ENCODE peak calls at places on chromosomes 6 and 20, in six cellular contexts. U, Y, W, X, C and I are unnamed samples.

GRCh38 chr6:38025431-38025830 is 205.9 kb downstream of the ZFAND3 start:
- DNase-seq in X (no peak), Y (no peak), U (no peak), C (no peak), W (no peak), I (no peak)

GRCh38 chr20:23419995-23420901 is 1.0 kb downstream of the NAPB start:
- DNase-seq in X (peak), W (no peak), U (peak), C (no peak), Y (peak), I (no peak)

GRCh38 chr20:50366270-50367103 is 143.7 kb upstream of the PTPN1 start:
- DNase-seq in C (no peak), X (no peak), W (no peak), U (peak), Y (no peak), I (no peak)

GRCh38 chr20:34468956-34469355 is 47.3 kb upstream of the DYNLRB1 start:
- DNase-seq in X (no peak), W (no peak), C (no peak), U (no peak), Y (no peak), I (no peak)

GRCh38 chr6:136609878-136610706 is 59.9 kb upstream of the MAP7 start:
- DNase-seq in X (peak), Y (peak), U (peak), W (peak), C (no peak), I (peak)

GRCh38 chr6:19918436-19918835 is 81.3 kb downstream of the ID4 start:
- DNase-seq in Y (no peak), W (no peak), C (no peak), U (no peak), X (no peak), I (no peak)

GRCh38 chr20:25686081-25687077 is 10.3 kb downstream of the ZNF337 start:
- DNase-seq in Y (no peak), W (no peak), X (peak), U (no peak), C (no peak), I (no peak)

GRCh38 chr6:18464176-18464575 is 77.0 kb downstream of the RNF144B start:
- DNase-seq in X (no peak), U (no peak), W (no peak), C (no peak), Y (no peak), I (no peak)

GRCh38 chr6:111207141-111207858 is 120.0 kb downstream of the SLC16A10 start:
- DNase-seq in U (no peak), W (no peak), C (no peak), X (no peak), Y (no peak), I (no peak)

GRCh38 chr6:166940643-166941068 is 15.7 kb downstream of the RNASET2 start:
- DNase-seq in X (no peak), Y (no peak), W (peak), C (no peak), U (peak), I (no peak)

GRCh38 chr6:156984178-156984738 is 207.1 kb downstream of the ARID1B start:
- DNase-seq in W (no peak), Y (no peak), X (no peak), C (no peak), U (peak), I (no peak)

GRCh38 chr6:170074435-170074834 is 216.4 kb downstream of the DLL1 start:
- DNase-seq in X (no peak), Y (peak), W (no peak), C (no peak), U (no peak), I (no peak)

GRCh38 chr6:39339557-39340555 is 17.4 kb upstream of the KCNK16 start:
- DNase-seq in Y (no peak), U (no peak), C (no peak), X (no peak), W (no peak), I (peak)

GRCh38 chr20:62238569-62239277 is 402 bp downstream of the OSBPL2 start:
- DNase-seq in X (no peak), Y (no peak), W (no peak), U (peak), C (no peak), I (no peak)

GRCh38 chr20:32798046-32798985 is 21.4 kb upstream of the MAPRE1 start:
- DNase-seq in Y (no peak), W (no peak), U (no peak), X (no peak), C (no peak), I (no peak)

GRCh38 chr20:32563311-32564272 is 21.5 kb downstream of the NOL4L start:
- DNase-seq in C (no peak), W (no peak), U (no peak), Y (no peak), X (no peak), I (no peak)

GRCh38 chr20:56245761-56246160 is 2.8 kb upstream of the MC3R start:
- DNase-seq in C (no peak), X (no peak), U (peak), W (no peak), Y (no peak), I (no peak)